ENCODE peak calls at places on chromosomes 16 and 17, in eight cellular contexts. O, K, D, C, S, A, B and J are unnamed samples.

GRCh38 chr17:76166168-76166567 is 25.1 kb upstream of the FOXJ1 start:
- DNase-seq in O (no peak), B (no peak), C (no peak), S (no peak), K (no peak), D (no peak), A (no peak), J (no peak)

GRCh38 chr16:720507-720989 is 398 bp upstream of the ANTKMT start:
- DNase-seq in K (peak; percentile 84), B (no peak), C (no peak), A (peak; percentile 65), D (no peak), O (peak; percentile 83), S (no peak), J (peak; percentile 46)

GRCh38 chr17:8868092-8868491 is 618 bp upstream of the PIK3R6 start:
- DNase-seq in S (no peak), D (no peak), C (no peak), K (no peak), B (no peak), O (no peak), A (no peak), J (no peak)

GRCh38 chr17:59730268-59730834 is 22.9 kb downstream of the VMP1 start:
- DNase-seq in D (no peak), B (no peak), S (no peak), O (no peak), A (no peak), C (no peak), K (no peak), J (no peak)

GRCh38 chr16:67246945-67247697 is at the start of gene FHOD1:
- DNase-seq in S (peak; percentile 97), K (peak; percentile 95), D (peak; percentile 88), B (peak; percentile 80), A (peak; percentile 99), O (peak; percentile 99), C (peak; percentile 70), J (peak; percentile 79)

GRCh38 chr17:81434079-81434478 is 38.8 kb downstream of the BAHCC1 start:
- DNase-seq in C (no peak), K (peak; percentile 63), B (no peak), O (no peak), D (no peak), S (no peak), A (no peak), J (no peak)

GRCh38 chr17:1070411-1070810 is 73.5 kb downstream of the TIMM22 start:
- DNase-seq in O (no peak), K (no peak), C (no peak), B (no peak), S (no peak), D (no peak), A (no peak), J (no peak)

GRCh38 chr16:49012961-49013726 is 268.5 kb downstream of the CBLN1 start:
- DNase-seq in O (peak; percentile 92), S (no peak), K (no peak), B (no peak), D (no peak), C (no peak), A (no peak), J (no peak)

GRCh38 chr17:77836557-77837041 is 121.9 kb upstream of the TNRC6C start:
- DNase-seq in C (no peak), S (peak; percentile 9), D (no peak), K (peak; percentile 65), B (no peak), O (peak; percentile 27), A (no peak), J (peak; percentile 51)

GRCh38 chr17:49928826-49929475 is 40.0 kb upstream of the DLX4 start:
- DNase-seq in S (no peak), D (no peak), A (no peak), C (no peak), B (no peak), O (no peak), K (peak; percentile 44), J (no peak)

GRCh38 chr16:90008708-90009145 is 10.5 kb downstream of the DBNDD1 start:
- DNase-seq in O (no peak), B (no peak), D (peak; percentile 31), K (no peak), S (no peak), C (no peak), A (no peak), J (no peak)

GRCh38 chr17:80760501-80760900 is 215.9 kb downstream of the RPTOR start:
- DNase-seq in D (no peak), B (peak; percentile 40), A (peak; percentile 75), K (no peak), C (no peak), O (peak; percentile 50), S (no peak), J (no peak)

GRCh38 chr16:65786916-65787315 is 579.6 kb upstream of the CDH5 start:
- DNase-seq in S (no peak), K (no peak), C (no peak), A (no peak), O (no peak), B (no peak), D (no peak), J (no peak)

GRCh38 chr17:57294629-57295501 is 38.5 kb downstream of the MSI2 start:
- DNase-seq in C (no peak), D (no peak), S (no peak), A (no peak), O (no peak), B (no peak), K (peak; percentile 28), J (no peak)

GRCh38 chr17:42252528-42253172 is 23.5 kb downstream of the STAT5B start:
- DNase-seq in D (no peak), C (no peak), O (no peak), A (no peak), K (no peak), S (no peak), B (no peak), J (no peak)

GRCh38 chr17:42255425-42255810 is 20.8 kb downstream of the STAT5B start:
- DNase-seq in D (no peak), C (no peak), S (no peak), A (no peak), K (no peak), B (no peak), O (no peak), J (no peak)

GRCh38 chr17:42253173-42253545 is 23.0 kb downstream of the STAT5B start:
- DNase-seq in O (no peak), A (no peak), K (no peak), C (no peak), B (no peak), D (no peak), S (no peak), J (no peak)

GRCh38 chr17:42251115-42251514 is 25.1 kb downstream of the STAT5B start:
- DNase-seq in K (peak; percentile 48), D (no peak), O (no peak), S (no peak), B (no peak), C (no peak), A (no peak), J (no peak)

GRCh38 chr17:42253601-42254000 is 22.6 kb downstream of the STAT5B start:
- DNase-seq in O (no peak), D (no peak), S (no peak), A (no peak), B (no peak), C (no peak), K (no peak), J (no peak)
- H3K4me3 ChIP-seq in O (no peak overlapping the region), D (no peak overlapping the region), S (no peak overlapping the region), A (no peak overlapping the region), B (no peak overlapping the region), C (no peak overlapping the region), K (no peak overlapping the region), J (no peak overlapping the region)

DNA sequence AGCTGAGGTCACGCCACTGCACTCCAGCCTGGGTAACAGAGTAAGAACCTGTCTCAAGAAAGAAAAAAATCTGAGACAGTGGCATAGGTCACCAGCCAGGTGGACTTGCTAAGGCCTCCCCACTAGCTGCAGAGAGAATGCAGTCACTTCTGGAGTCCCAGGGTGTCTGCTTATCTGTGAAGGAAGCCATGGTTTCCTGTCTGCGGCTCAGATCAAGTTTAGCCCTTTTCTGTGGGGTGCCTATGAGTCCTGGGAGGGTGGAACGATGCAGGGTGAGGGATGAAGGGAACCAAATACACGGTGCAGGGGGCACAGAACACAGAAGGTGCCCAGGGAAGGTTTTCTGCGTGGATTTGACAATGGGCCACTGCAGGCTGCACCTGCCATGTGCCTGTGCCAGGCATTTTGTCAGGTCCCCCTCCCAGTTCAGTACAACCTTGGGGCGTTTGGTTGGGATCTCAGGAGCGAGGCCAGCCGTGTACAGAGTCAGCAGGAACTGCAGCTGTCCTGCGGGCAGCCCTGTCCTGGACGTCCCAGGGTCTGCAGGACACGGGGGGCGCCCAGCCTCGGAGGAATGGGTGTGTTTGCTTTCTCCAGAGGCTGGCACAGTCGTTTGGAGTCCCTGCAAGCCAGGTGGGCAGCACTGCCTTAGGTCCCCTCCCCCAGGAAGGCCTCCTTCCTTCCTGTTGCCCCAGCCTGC is 41.8 kb downstream of the RAB11FIP4 start:
- DNase-seq in C (no peak), B (no peak), S (no peak), K (no peak), A (no peak), O (no peak), D (no peak), J (no peak)
- H3K4me3 ChIP-seq in C (no peak overlapping the region), B (no peak overlapping the region), S (no peak overlapping the region), K (no peak overlapping the region), A (no peak overlapping the region), O (no peak overlapping the region), D (no peak overlapping the region), J (no peak overlapping the region)

DNA sequence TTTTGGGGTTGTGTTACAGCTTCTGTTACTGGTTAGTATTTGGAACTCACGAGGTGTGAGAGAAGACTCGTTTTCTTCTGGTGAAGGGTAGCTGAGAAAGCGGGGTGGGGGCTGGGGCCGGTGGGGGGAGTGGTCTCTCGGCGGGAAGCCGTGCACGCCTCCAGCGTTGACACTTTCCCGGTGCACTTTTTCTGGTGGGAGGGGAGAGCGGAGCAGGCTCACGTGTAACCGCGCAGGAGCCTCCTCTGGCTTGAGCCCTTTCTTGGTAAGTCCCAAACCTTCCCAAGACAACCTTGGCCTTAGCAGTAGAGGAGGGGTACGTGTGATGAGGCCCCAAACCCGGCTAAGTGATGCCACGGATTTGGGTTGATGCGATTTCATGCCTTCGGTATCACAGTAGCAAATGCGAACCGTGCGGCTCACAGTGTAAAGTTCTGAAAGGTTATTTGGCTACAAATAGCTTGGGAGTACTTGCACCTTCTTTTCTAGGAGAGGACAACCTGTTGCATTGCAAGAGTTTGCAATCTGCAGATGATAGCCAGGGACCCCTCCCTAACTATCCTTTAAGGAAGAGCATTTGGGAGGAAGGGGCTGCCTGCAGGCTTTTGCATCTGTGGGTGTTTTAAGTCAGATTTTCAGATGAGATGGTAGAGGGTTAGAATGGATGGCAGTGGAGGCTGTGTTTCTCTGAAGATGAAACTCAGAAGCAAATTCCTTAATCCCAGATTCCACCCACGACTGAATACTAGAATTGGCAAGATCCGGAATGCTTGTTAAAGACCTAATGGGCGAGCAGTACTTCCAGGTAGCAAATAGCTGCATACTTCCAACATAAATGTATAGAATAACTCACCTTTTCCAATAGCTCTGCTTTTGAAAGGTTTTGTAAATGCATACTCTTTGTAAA is 1.5 kb downstream of the HLF start:
- DNase-seq in B (no peak), S (no peak), O (peak; percentile 80), C (no peak), A (no peak), K (no peak), D (no peak), J (no peak)
- H3K4me3 ChIP-seq in B (no peak overlapping the region), S (peak overlapping the region; percentile 84), O (peak overlapping the region; percentile 73), C (no peak overlapping the region), A (peak overlapping the region; percentile 37), K (peak overlapping the region; percentile 58), D (no peak overlapping the region), J (no peak overlapping the region)

GRCh38 chr17:43401293-43401692 is 2.5 kb downstream of the ARL4D start:
- DNase-seq in O (peak; percentile 83), C (no peak), S (peak; percentile 62), D (no peak), K (peak; percentile 75), A (no peak), B (no peak), J (peak; percentile 52)
- H3K4me3 ChIP-seq in O (peak overlapping the region; percentile 69), C (peak overlapping the region; percentile 92), S (peak overlapping the region; percentile 18), D (no peak overlapping the region), K (peak overlapping the region; percentile 71), A (no peak overlapping the region), B (no peak overlapping the region), J (peak overlapping the region; percentile 84)